ENCODE peak calls at places on chromosomes 2 and 18, in four cellular contexts. Z is left lung, W is K562, N is IMR-90. E is an unnamed sample.

GRCh38 chr2:201696151-201696659 is 2.2 kb downstream of the MPP4 start:
- DNase-seq in Z (no peak), W (no peak), N (peak), E (no peak)

GRCh38 chr18:7567487-7568425 is 640 bp downstream of the PTPRM start:
- DNase-seq in Z (peak), W (no peak), N (peak), E (no peak)

GRCh38 chr2:203804070-203804469 is 63.5 kb upstream of the CTLA4 start:
- DNase-seq in Z (no peak), W (no peak), N (peak), E (no peak)

GRCh38 chr18:69216390-69216789 is 184.3 kb upstream of the DOK6 start:
- DNase-seq in Z (no peak), W (no peak), N (no peak), E (no peak)

GRCh38 chr2:101205521-101205998 is 47.1 kb upstream of the CNOT11 start:
- DNase-seq in Z (peak), W (peak), N (peak), E (no peak)

GRCh38 chr2:66171530-66171929 is 263.4 kb upstream of the MEIS1 start:
- DNase-seq in Z (no peak), W (no peak), N (no peak), E (no peak)

GRCh38 chr2:85843543-85843942 is 45.2 kb downstream of the ST3GAL5 start:
- DNase-seq in Z (no peak), W (peak), N (no peak), E (no peak)

GRCh38 chr2:175769200-175769599 is 232.9 kb downstream of the LNPK start:
- DNase-seq in Z (no peak), W (no peak), N (no peak), E (no peak)

GRCh38 chr18:62790836-62791772 is 75.8 kb downstream of the PHLPP1 start:
- DNase-seq in Z (no peak), W (no peak), N (peak), E (no peak)

GRCh38 chr2:55371387-55371786 is 48.3 kb downstream of the CCDC88A start:
- DNase-seq in Z (no peak), W (no peak), N (peak), E (no peak)

GRCh38 chr2:13230221-13230620 is 513.5 kb downstream of the TRIB2 start:
- DNase-seq in Z (no peak), W (no peak), N (no peak), E (no peak)

GRCh38 chr18:12593861-12594260 is 64.0 kb downstream of the SPIRE1 start:
- DNase-seq in Z (no peak), W (no peak), N (peak), E (no peak)
- TF ChIP-seq CTCF in Z (no peak), W (no peak), N (no peak), E (no peak)

GRCh38 chr2:116819355-116819754 is 995.1 kb upstream of the DDX18 start:
- DNase-seq in Z (no peak), W (no peak), N (no peak), E (no peak)
- TF ChIP-seq CTCF in Z (no peak), W (no peak), N (no peak), E (no peak)

GRCh38 chr18:80200171-80200931 is 47.0 kb downstream of the PARD6G start:
- DNase-seq in Z (no peak), W (peak), N (peak), E (no peak)
- TF ChIP-seq CTCF in Z (no peak), W (peak), N (peak), E (no peak)

GRCh38 chr2:236856856-236857616 is 228.7 kb upstream of the COPS8 start:
- DNase-seq in Z (no peak), W (no peak), N (no peak), E (no peak)
- TF ChIP-seq CTCF in Z (no peak), W (no peak), N (no peak), E (no peak)

GRCh38 chr2:190835303-190835930 is 45.2 kb upstream of the GLS start:
- DNase-seq in Z (peak), W (no peak), N (peak), E (no peak)
- TF ChIP-seq CTCF in Z (no peak), W (no peak), N (no peak), E (no peak)

DNA sequence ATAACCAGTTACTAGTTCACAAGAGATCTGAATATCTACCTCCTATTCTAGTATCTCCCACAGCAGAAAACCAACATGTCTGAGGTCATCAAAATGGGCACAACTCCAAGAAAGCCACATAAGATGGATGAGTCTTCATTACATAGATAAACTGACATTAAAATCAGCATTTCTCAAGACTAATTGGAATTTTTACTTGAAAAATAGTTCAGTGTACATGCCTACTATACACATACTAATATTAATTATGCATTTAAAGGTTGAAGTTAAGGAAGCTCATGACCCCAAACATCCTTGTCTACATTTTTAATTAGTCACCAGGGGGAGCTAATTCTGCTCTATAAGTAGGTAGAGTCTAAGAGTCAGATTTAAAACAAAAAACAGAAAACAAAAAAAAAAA is 41.9 kb downstream of the ZNF521 start:
- DNase-seq in Z (no peak), W (peak), N (peak), E (no peak)
- TF ChIP-seq CTCF in Z (no peak), W (peak), N (peak), E (no peak)

E was measured in activated B cell treated with CpG ODN at 0.5 μM for 24 hours.